ENCODE peak calls at places on chromosomes 6 and 20, in four cellular contexts. V is AG08396, D is AG09309, H is body of pancreas. G is an unnamed sample.

GRCh38 chr6:8529250-8529649 is 93.9 kb upstream of the SLC35B3 start:
- DNase-seq in V (no peak), D (no peak), H (no peak), G (no peak)

GRCh38 chr6:152391179-152391880 is 245.8 kb downstream of the SYNE1 start:
- DNase-seq in V (no peak), D (no peak), H (no peak), G (no peak)

GRCh38 chr20:46562373-46563169 is 12.1 kb upstream of the OCSTAMP start:
- DNase-seq in V (peak), D (peak), H (peak), G (peak)

GRCh38 chr6:37396571-37397185 is 36.3 kb upstream of the CMTR1 start:
- DNase-seq in V (no peak), D (peak), H (no peak), G (peak)

GRCh38 chr20:39263076-39263475 is 300.9 kb downstream of the DHX35 start:
- DNase-seq in V (no peak), D (no peak), H (no peak), G (no peak)

GRCh38 chr6:44956426-44956825 is 371.7 kb upstream of the RUNX2 start:
- DNase-seq in V (no peak), D (peak), H (no peak), G (no peak)

GRCh38 chr6:32327103-32327502 is 44.6 kb downstream of the TSBP1 start:
- DNase-seq in V (no peak), D (no peak), H (no peak), G (no peak)

GRCh38 chr20:50484271-50484976 is 25.8 kb upstream of the PTPN1 start:
- DNase-seq in V (no peak), D (no peak), H (no peak), G (no peak)

GRCh38 chr20:11235058-11235457 is 561.3 kb upstream of the JAG1 start:
- DNase-seq in V (no peak), D (peak), H (no peak), G (no peak)

GRCh38 chr6:35016417-35017221 is 124.5 kb downstream of the TCP11 start:
- DNase-seq in V (peak), D (no peak), H (no peak), G (no peak)

GRCh38 chr20:11080776-11081406 is 407.1 kb upstream of the JAG1 start:
- DNase-seq in V (no peak), D (no peak), H (no peak), G (no peak)

GRCh38 chr6:6803180-6803978 is 214.9 kb downstream of the LY86 start:
- DNase-seq in V (no peak), D (no peak), H (no peak), G (no peak)

GRCh38 chr6:43990627-43991619 is 136.3 kb downstream of the MRPL14 start:
- DNase-seq in V (no peak), D (no peak), H (peak), G (peak)

GRCh38 chr20:49567421-49568256 is at the start of gene PTGIS:
- DNase-seq in V (peak), D (no peak), H (no peak), G (no peak)

G was measured in stromal cell of bone marrow.